ENCODE peak calls at places on chromosomes 13 and 19, in ten cellular contexts. H is GM04504; R is ureter; T is EH; S is nucleus accumbens; W is activated gamma-delta T cell treated with anti-CD3 and anti-CD28 coated beads, Interleukin-2, amount 50 U/mL, for 16 hours; I is AG20443; C is GM10248; K is cardiac septum; X is ACHN. P is an unnamed sample.
A peak's percentile ranks its signal among the peaks of the same experiment; 100 is the strongest.

GRCh38 chr19:10226376-10227214 is 4.5 kb downstream of the S1PR2 start:
- DNase-seq in H (peak; percentile 72), R (peak; percentile 73), T (peak; percentile 77), S (peak; percentile 43), W (no peak), I (peak; percentile 68), C (no peak), K (no peak), X (no peak), P (no peak)

GRCh38 chr19:47272448-47273312 is 2.0 kb upstream of the INAFM1 start:
- DNase-seq in H (no peak), R (peak; percentile 77), T (no peak), S (no peak), W (peak; percentile 30), I (peak; percentile 58), C (no peak), K (no peak), X (no peak), P (no peak)

GRCh38 chr19:20247016-20247683 is 80.1 kb downstream of the ZNF486 start:
- DNase-seq in H (peak; percentile 8), R (peak; percentile 59), T (peak; percentile 11), S (peak; percentile 13), W (no peak), I (peak; percentile 17), C (no peak), K (no peak), X (no peak), P (no peak)

GRCh38 chr19:49690656-49691242 is at the start of gene CPT1C:
- DNase-seq in H (no peak), R (peak; percentile 81), T (peak; percentile 90), S (peak; percentile 70), W (no peak), I (peak; percentile 94), C (peak; percentile 64), K (peak; percentile 86), X (no peak), P (no peak)

GRCh38 chr13:114222461-114222968 is 12.2 kb upstream of the CDC16 start:
- DNase-seq in H (no peak), R (no peak), T (no peak), S (no peak), W (no peak), I (no peak), C (no peak), K (no peak), X (no peak), P (peak; percentile 49)

GRCh38 chr13:84630486-84630885 is 748.2 kb upstream of the SLITRK1 start:
- DNase-seq in H (no peak), R (no peak), T (no peak), S (no peak), W (no peak), I (no peak), C (no peak), K (no peak), X (no peak), P (no peak)

GRCh38 chr19:13008926-13009787 is 13.9 kb downstream of the NFIX start:
- DNase-seq in H (no peak), R (no peak), T (no peak), S (no peak), W (no peak), I (no peak), C (no peak), K (no peak), X (no peak), P (no peak)

GRCh38 chr13:50847501-50847900 is 4.0 kb upstream of the DLEU7 start:
- DNase-seq in H (no peak), R (no peak), T (no peak), S (no peak), W (no peak), I (no peak), C (no peak), K (no peak), X (no peak), P (no peak)

GRCh38 chr13:21576424-21576823 is 27.5 kb downstream of the MICU2 start:
- DNase-seq in H (no peak), R (no peak), T (peak; percentile 43), S (no peak), W (no peak), I (no peak), C (no peak), K (no peak), X (no peak), P (no peak)

GRCh38 chr19:7224995-7225394 is 69.2 kb downstream of the INSR start:
- DNase-seq in H (no peak), R (no peak), T (no peak), S (no peak), W (no peak), I (no peak), C (no peak), K (no peak), X (no peak), P (no peak)

GRCh38 chr19:43148233-43148632 is 38.1 kb downstream of the PSG5 start:
- DNase-seq in H (peak; percentile 68), R (peak; percentile 79), T (peak; percentile 87), S (no peak), W (no peak), I (peak; percentile 56), C (no peak), K (no peak), X (no peak), P (no peak)

GRCh38 chr13:51258612-51259358 is 36.6 kb downstream of the FAM124A start:
- DNase-seq in H (no peak), R (no peak), T (no peak), S (no peak), W (no peak), I (no peak), C (no peak), K (no peak), X (no peak), P (no peak)

GRCh38 chr13:102580552-102581169 is 16.1 kb upstream of the TPP2 start:
- DNase-seq in H (no peak), R (no peak), T (peak; percentile 67), S (no peak), W (peak; percentile 14), I (peak; percentile 70), C (peak; percentile 50), K (no peak), X (peak; percentile 65), P (peak; percentile 60)

GRCh38 chr19:18424890-18425514 is 5.8 kb downstream of the SSBP4 start:
- DNase-seq in H (no peak), R (no peak), T (no peak), S (no peak), W (no peak), I (no peak), C (no peak), K (no peak), X (no peak), P (no peak)

GRCh38 chr19:39282021-39282420 is 13.8 kb downstream of the IFNL2 start:
- DNase-seq in H (no peak), R (no peak), T (no peak), S (no peak), W (no peak), I (no peak), C (no peak), K (no peak), X (no peak), P (no peak)

GRCh38 chr19:44845612-44846454 is at the start of gene NECTIN2:
- DNase-seq in H (peak; percentile 98), R (peak; percentile 100), T (peak; percentile 99), S (peak; percentile 74), W (peak; percentile 51), I (peak; percentile 99), C (peak; percentile 100), K (peak; percentile 100), X (peak; percentile 96), P (peak; percentile 96)

GRCh38 chr13:71721117-71721516 is 145.9 kb downstream of the DACH1 start:
- DNase-seq in H (no peak), R (no peak), T (no peak), S (no peak), W (no peak), I (no peak), C (no peak), K (no peak), X (no peak), P (no peak)

GRCh38 chr19:35204799-35205732 is 23.5 kb downstream of the FAM187B start:
- DNase-seq in H (no peak), R (peak; percentile 24), T (no peak), S (no peak), W (no peak), I (no peak), C (peak; percentile 75), K (no peak), X (no peak), P (no peak)

GRCh38 chr19:2425622-2426581 is 1.5 kb downstream of the TIMM13 start:
- DNase-seq in H (no peak), R (no peak), T (no peak), S (no peak), W (no peak), I (no peak), C (no peak), K (no peak), X (no peak), P (no peak)

GRCh38 chr13:45479661-45480060 is 14.9 kb downstream of the COG3 start:
- DNase-seq in H (no peak), R (no peak), T (no peak), S (no peak), W (no peak), I (no peak), C (no peak), K (no peak), X (no peak), P (no peak)

GRCh38 chr13:98445340-98446233 is 131.3 kb downstream of the STK24 start:
- DNase-seq in H (no peak), R (peak; percentile 74), T (peak; percentile 66), S (peak; percentile 32), W (peak; percentile 63), I (peak; percentile 85), C (peak; percentile 91), K (no peak), X (peak; percentile 53), P (peak; percentile 46)

GRCh38 chr13:42906257-42906656 is 85.8 kb downstream of the EPSTI1 start:
- DNase-seq in H (no peak), R (no peak), T (no peak), S (no peak), W (no peak), I (no peak), C (no peak), K (no peak), X (no peak), P (no peak)

GRCh38 chr13:77702364-77702763 is 4.9 kb downstream of the SLAIN1 start:
- DNase-seq in H (no peak), R (no peak), T (no peak), S (no peak), W (no peak), I (no peak), C (no peak), K (no peak), X (no peak), P (no peak)

GRCh38 chr19:39444598-39445257 is 654 bp upstream of the SUPT5H start:
- DNase-seq in H (no peak), R (no peak), T (peak; percentile 50), S (no peak), W (no peak), I (no peak), C (no peak), K (no peak), X (no peak), P (no peak)

GRCh38 chr19:12833747-12834417 is 497 bp downstream of the RTBDN start:
- DNase-seq in H (no peak), R (no peak), T (peak; percentile 20), S (no peak), W (no peak), I (peak; percentile 67), C (peak; percentile 69), K (no peak), X (peak; percentile 30), P (peak; percentile 20)

GRCh38 chr13:76980075-76980718 is 11.7 kb upstream of the CLN5 start:
- DNase-seq in H (no peak), R (peak; percentile 83), T (peak; percentile 53), S (peak; percentile 49), W (peak; percentile 81), I (peak; percentile 94), C (peak; percentile 93), K (peak; percentile 92), X (peak; percentile 55), P (peak; percentile 56)

GRCh38 chr13:40420160-40420740 is 246.2 kb downstream of the FOXO1 start:
- DNase-seq in H (no peak), R (no peak), T (no peak), S (no peak), W (no peak), I (no peak), C (no peak), K (no peak), X (no peak), P (no peak)

GRCh38 chr13:107842562-107843180 is 372.7 kb downstream of the LIG4 start:
- DNase-seq in H (peak; percentile 29), R (no peak), T (no peak), S (no peak), W (no peak), I (no peak), C (no peak), K (no peak), X (peak; percentile 80), P (peak; percentile 32)